ENCODE peak calls at places on chromosome 1, in five cellular contexts. L, G, R, E and V are unnamed samples.

GRCh38 chr1:94236630-94237290 is 624 bp downstream of the ARHGAP29 start:
- DNase-seq in G (no peak), R (no peak), L (peak), E (no peak), V (no peak)

GRCh38 chr1:111735858-111736544 is 3.2 kb downstream of the INKA2 start:
- DNase-seq in G (no peak), R (no peak), E (no peak), L (peak), V (peak)

GRCh38 chr1:24945354-24946326 is 15.6 kb upstream of the RUNX3 start:
- DNase-seq in E (no peak), L (no peak), G (no peak), R (no peak), V (no peak)

GRCh38 chr1:235567812-235568444 is 63.7 kb upstream of the B3GALNT2 start:
- DNase-seq in E (no peak), L (no peak), R (no peak), G (no peak), V (no peak)

GRCh38 chr1:235156265-235156664 is 4.8 kb downstream of the RBM34 start:
- DNase-seq in R (no peak), G (no peak), E (no peak), L (no peak), V (no peak)

GRCh38 chr1:239155466-239155865 is 230.9 kb upstream of the CHRM3 start:
- DNase-seq in R (no peak), L (no peak), E (no peak), G (no peak), V (no peak)

GRCh38 chr1:108600504-108600903 is 40.6 kb downstream of the EEIG2 start:
- DNase-seq in L (peak), G (no peak), R (no peak), E (no peak), V (no peak)

GRCh38 chr1:36665478-36666080 is 182.9 kb upstream of the CSF3R start:
- DNase-seq in G (no peak), R (no peak), L (no peak), E (no peak), V (no peak)

GRCh38 chr1:56355918-56356317 is 223.4 kb downstream of the PLPP3 start:
- DNase-seq in R (no peak), G (no peak), E (no peak), L (no peak), V (no peak)

GRCh38 chr1:172185206-172185605 is 235.3 kb upstream of the C1orf105 start:
- DNase-seq in G (no peak), E (no peak), L (peak), R (no peak), V (no peak)

GRCh38 chr1:109906160-109906838 is 4.3 kb upstream of the CSF1 start:
- DNase-seq in R (no peak), G (no peak), E (no peak), L (no peak), V (no peak)

GRCh38 chr1:174157157-174157806 is 2.0 kb upstream of the RABGAP1L start:
- DNase-seq in L (no peak), R (no peak), G (no peak), E (no peak), V (no peak)

GRCh38 chr1:1625824-1626206 is 6.2 kb upstream of the MMP23B start:
- DNase-seq in E (no peak), G (no peak), R (no peak), L (no peak), V (no peak)

GRCh38 chr1:219582310-219582709 is 30.6 kb downstream of the ZC3H11B start:
- DNase-seq in R (no peak), G (no peak), L (no peak), E (no peak), V (no peak)

GRCh38 chr1:18936471-18936813 is 20.0 kb downstream of the IFFO2 start:
- DNase-seq in R (no peak), L (no peak), E (no peak), G (no peak), V (no peak)

GRCh38 chr1:216826206-216826605 is 103.0 kb upstream of the ESRRG start:
- DNase-seq in E (no peak), R (no peak), L (no peak), G (no peak), V (no peak)

GRCh38 chr1:7374761-7375160 is 396.3 kb upstream of the VAMP3 start:
- DNase-seq in E (no peak), G (no peak), L (no peak), R (no peak), V (peak)

GRCh38 chr1:3419415-3420204 is 34.9 kb upstream of the ARHGEF16 start:
- DNase-seq in L (peak), G (no peak), E (no peak), R (no peak), V (no peak)

GRCh38 chr1:72230746-72231145 is 51.6 kb downstream of the NEGR1 start:
- DNase-seq in L (no peak), G (no peak), E (no peak), R (no peak), V (no peak)

GRCh38 chr1:31939484-31940329 is 1.5 kb upstream of the PTP4A2 start:
- DNase-seq in E (no peak), G (no peak), R (peak), L (peak), V (no peak)

GRCh38 chr1:216600730-216601426 is 122.4 kb downstream of the ESRRG start:
- DNase-seq in E (peak), L (peak), R (no peak), G (peak), V (peak)

GRCh38 chr1:43306688-43307457 is 6.1 kb downstream of the TIE1 start:
- DNase-seq in L (no peak), E (no peak), G (no peak), R (no peak), V (peak)

GRCh38 chr1:228894442-228894989 is 159.2 kb downstream of the RHOU start:
- DNase-seq in G (no peak), E (no peak), L (no peak), R (no peak), V (no peak)

GRCh38 chr1:165114022-165114888 is 242.3 kb downstream of the LMX1A start:
- DNase-seq in E (peak), R (no peak), G (no peak), L (peak), V (no peak)

GRCh38 chr1:210535796-210536195 is 207.1 kb downstream of the HHAT start:
- DNase-seq in L (peak), G (no peak), R (no peak), E (no peak), V (no peak)

GRCh38 chr1:8214501-8215173 is 103.3 kb upstream of the SLC45A1 start:
- DNase-seq in L (no peak), R (no peak), G (no peak), E (no peak), V (no peak)

GRCh38 chr1:182789138-182790076 is at the start of gene NPL:
- DNase-seq in R (peak), E (peak), L (peak), G (peak), V (peak)

GRCh38 chr1:153509729-153510354 is 25.9 kb downstream of the S100A6 start:
- DNase-seq in R (peak), L (peak), E (peak), G (peak), V (no peak)

GRCh38 chr1:25771246-25772114 is 28.5 kb upstream of the SELENON start:
- DNase-seq in R (no peak), L (peak), G (no peak), E (peak), V (no peak)

GRCh38 chr1:186559601-186560116 is 98.7 kb upstream of the PDC start:
- DNase-seq in L (no peak), R (no peak), G (no peak), E (no peak), V (no peak)

GRCh38 chr1:77412069-77412793 is 130.4 kb downstream of the AK5 start:
- DNase-seq in L (peak), E (no peak), R (no peak), G (no peak), V (no peak)

GRCh38 chr1:101745549-101745948 is 251.2 kb downstream of the OLFM3 start:
- DNase-seq in R (no peak), G (no peak), E (no peak), L (no peak), V (no peak)

GRCh38 chr1:178910023-178910422 is 39.1 kb upstream of the ANGPTL1 start:
- DNase-seq in R (no peak), L (no peak), E (no peak), G (no peak), V (no peak)

GRCh38 chr1:46725736-46726108 is 6.8 kb upstream of the EFCAB14 start:
- DNase-seq in E (no peak), G (no peak), L (no peak), R (no peak), V (no peak)

GRCh38 chr1:19289244-19289643 is 674 bp upstream of the AKR7A3 start:
- DNase-seq in L (no peak), R (no peak), E (no peak), G (no peak), V (no peak)

GRCh38 chr1:45608475-45609156 is 15.2 kb downstream of the CCDC17 start:
- DNase-seq in E (no peak), L (no peak), R (no peak), G (no peak), V (no peak)

GRCh38 chr1:225476538-225476988 is 48.7 kb upstream of the LBR start:
- DNase-seq in R (no peak), E (no peak), L (no peak), G (no peak), V (no peak)